ENCODE peak calls at places on chromosomes 1 and 21, in nine cellular contexts. A is HuH-7; J is amniotic stem cell; W is activated naive CD8-positive, alpha-beta T cell treated with anti-CD3 and anti-CD28 coated beads for 36 hours; X is PC-9; B is esophagus squamous epithelium; U is HFF-Myc; V is epithelial cell of esophagus; Z is AG08396. D is an unnamed sample.

GRCh38 chr1:200751717-200752116 is 13.0 kb downstream of the CAMSAP2 start:
- DNase-seq in A (no peak), J (no peak), W (no peak), X (no peak), B (no peak), U (no peak), V (no peak), Z (no peak), D (no peak)

GRCh38 chr1:162704673-162705424 is 72.6 kb downstream of the DDR2 start:
- DNase-seq in A (no peak), J (no peak), W (no peak), X (no peak), B (no peak), U (no peak), V (no peak), Z (no peak), D (no peak)

GRCh38 chr1:43978264-43978550 is 803 bp upstream of the B4GALT2 start:
- DNase-seq in A (no peak), J (no peak), W (no peak), X (no peak), B (no peak), U (no peak), V (no peak), Z (no peak), D (no peak)

GRCh38 chr1:179105393-179105792 is 23.5 kb downstream of the TOR3A start:
- DNase-seq in A (peak), J (no peak), W (no peak), X (no peak), B (no peak), U (no peak), V (peak), Z (no peak), D (no peak)

GRCh38 chr1:121558514-121558913 is 373.7 kb downstream of the SRGAP2C start:
- DNase-seq in A (no peak), J (peak), W (no peak), X (peak), B (no peak), U (peak), V (peak), Z (peak), D (peak)

GRCh38 chr1:227175611-227176010 is 142.7 kb downstream of the CDC42BPA start:
- DNase-seq in A (no peak), J (no peak), W (no peak), X (no peak), B (no peak), U (no peak), V (no peak), Z (no peak), D (no peak)

GRCh38 chr1:5883129-5884048 is 108.8 kb downstream of the NPHP4 start:
- DNase-seq in A (no peak), J (no peak), W (no peak), X (no peak), B (no peak), U (no peak), V (no peak), Z (no peak), D (no peak)

GRCh38 chr1:5481889-5482288 is 510.3 kb downstream of the NPHP4 start:
- DNase-seq in A (peak), J (no peak), W (peak), X (peak), B (no peak), U (no peak), V (no peak), Z (no peak), D (no peak)

GRCh38 chr1:113998361-113998760 is 19.1 kb downstream of the OLFML3 start:
- DNase-seq in A (no peak), J (no peak), W (no peak), X (no peak), B (no peak), U (no peak), V (no peak), Z (no peak), D (no peak)

GRCh38 chr1:46675549-46676314 is 4.1 kb downstream of the TEX38 start:
- DNase-seq in A (no peak), J (no peak), W (no peak), X (no peak), B (no peak), U (no peak), V (no peak), Z (no peak), D (no peak)

GRCh38 chr1:241582921-241583321 is 50.7 kb downstream of the KMO start:
- DNase-seq in A (no peak), J (no peak), W (no peak), X (peak), B (no peak), U (no peak), V (peak), Z (no peak), D (no peak)

GRCh38 chr1:220901906-220902305 is 22.7 kb downstream of the HLX start:
- DNase-seq in A (no peak), J (no peak), W (no peak), X (no peak), B (no peak), U (no peak), V (no peak), Z (peak), D (no peak)

GRCh38 chr1:77370161-77370560 is 88.3 kb downstream of the AK5 start:
- DNase-seq in A (no peak), J (no peak), W (no peak), X (no peak), B (no peak), U (no peak), V (no peak), Z (peak), D (no peak)

GRCh38 chr1:59512702-59513101 is 215.8 kb downstream of the FGGY start:
- DNase-seq in A (no peak), J (no peak), W (no peak), X (no peak), B (no peak), U (no peak), V (no peak), Z (no peak), D (no peak)

GRCh38 chr21:33541105-33541711 is 709 bp downstream of the GART start:
- DNase-seq in A (no peak), J (no peak), W (peak), X (peak), B (no peak), U (no peak), V (peak), Z (no peak), D (no peak)

GRCh38 chr1:180053594-180054567 is 99.3 kb downstream of the CEP350 start:
- DNase-seq in A (no peak), J (no peak), W (no peak), X (no peak), B (no peak), U (no peak), V (no peak), Z (no peak), D (no peak)

GRCh38 chr1:161721738-161722343 is 497 bp downstream of the FCRLB start:
- DNase-seq in A (no peak), J (peak), W (no peak), X (no peak), B (no peak), U (peak), V (peak), Z (peak), D (peak)

GRCh38 chr1:61287014-61287413 is 204.7 kb downstream of the NFIA start:
- DNase-seq in A (no peak), J (no peak), W (no peak), X (no peak), B (no peak), U (no peak), V (peak), Z (peak), D (peak)

GRCh38 chr1:154608522-154609294 is 722 bp upstream of the ADAR start:
- DNase-seq in A (peak), J (peak), W (peak), X (peak), B (no peak), U (no peak), V (peak), Z (peak), D (peak)

GRCh38 chr1:97996880-97997279 is 76.0 kb upstream of the DPYD start:
- DNase-seq in A (no peak), J (no peak), W (no peak), X (no peak), B (no peak), U (no peak), V (no peak), Z (no peak), D (no peak)

GRCh38 chr21:45382698-45383000 is 22.3 kb upstream of the COL18A1 start:
- DNase-seq in A (no peak), J (no peak), W (no peak), X (no peak), B (no peak), U (no peak), V (no peak), Z (no peak), D (no peak)

GRCh38 chr1:109786531-109787021 is 22.9 kb upstream of the EPS8L3 start:
- DNase-seq in A (no peak), J (no peak), W (no peak), X (peak), B (no peak), U (no peak), V (peak), Z (no peak), D (no peak)

GRCh38 chr1:118142546-118142945 is 42.5 kb downstream of the SPAG17 start:
- DNase-seq in A (no peak), J (no peak), W (no peak), X (no peak), B (no peak), U (no peak), V (no peak), Z (no peak), D (no peak)

GRCh38 chr1:160726114-160726497 is 12.9 kb upstream of the SLAMF7 start:
- DNase-seq in A (no peak), J (no peak), W (no peak), X (no peak), B (no peak), U (no peak), V (peak), Z (no peak), D (no peak)

GRCh38 chr1:247496581-247497285 is 38.8 kb upstream of the OR2B11 start:
- DNase-seq in A (no peak), J (no peak), W (no peak), X (no peak), B (no peak), U (no peak), V (no peak), Z (no peak), D (no peak)

GRCh38 chr1:29156543-29157268 is 25.0 kb downstream of the SRSF4 start:
- DNase-seq in A (no peak), J (no peak), W (no peak), X (no peak), B (no peak), U (no peak), V (no peak), Z (no peak), D (no peak)

GRCh38 chr1:236514703-236515442 is 8.9 kb upstream of the LGALS8 start:
- DNase-seq in A (no peak), J (no peak), W (no peak), X (no peak), B (no peak), U (no peak), V (no peak), Z (no peak), D (no peak)

GRCh38 chr1:179583869-179584268 is 7.8 kb upstream of the TDRD5 start:
- DNase-seq in A (no peak), J (no peak), W (no peak), X (no peak), B (no peak), U (no peak), V (no peak), Z (no peak), D (no peak)

D was measured in AG20443.